ENCODE peak calls at places on chromosome 3, in six cellular contexts. M, G, Q, J, E and U are unnamed samples.

GRCh38 chr3:9732080-9732752 is 681 bp downstream of the BRPF1 start:
- DNase-seq in M (peak; percentile 36), G (no peak), Q (no peak), J (peak; percentile 26), E (no peak), U (peak; percentile 51)

GRCh38 chr3:170056710-170057454 is 19.1 kb downstream of the GPR160 start:
- DNase-seq in M (no peak), G (no peak), Q (no peak), J (no peak), E (no peak), U (no peak)

GRCh38 chr3:172466553-172467130 is 18.4 kb upstream of the GHSR start:
- DNase-seq in M (no peak), G (no peak), Q (no peak), J (no peak), E (no peak), U (no peak)

GRCh38 chr3:160400631-160401150 is 1.2 kb downstream of the SMC4 start:
- DNase-seq in M (peak; percentile 69), G (peak; percentile 21), Q (no peak), J (peak; percentile 4), E (no peak), U (peak; percentile 45)

GRCh38 chr3:56303508-56303907 is 164.8 kb downstream of the ERC2 start:
- DNase-seq in M (peak; percentile 91), G (no peak), Q (peak; percentile 15), J (no peak), E (no peak), U (no peak)

GRCh38 chr3:154235330-154235729 is 89.0 kb downstream of the DHX36 start:
- DNase-seq in M (no peak), G (peak; percentile 30), Q (no peak), J (no peak), E (no peak), U (no peak)

GRCh38 chr3:181555681-181556080 is 156.0 kb upstream of the SOX2 start:
- DNase-seq in M (no peak), G (no peak), Q (no peak), J (no peak), E (no peak), U (no peak)

GRCh38 chr3:191003742-191004141 is 141.2 kb upstream of the GMNC start:
- DNase-seq in M (no peak), G (no peak), Q (no peak), J (no peak), E (no peak), U (no peak)

GRCh38 chr3:116046350-116046749 is 398.9 kb downstream of the LSAMP start:
- DNase-seq in M (no peak), G (no peak), Q (no peak), J (no peak), E (no peak), U (no peak)

GRCh38 chr3:115792206-115792955 is 169.1 kb downstream of the GAP43 start:
- DNase-seq in M (no peak), G (peak; percentile 46), Q (no peak), J (no peak), E (no peak), U (no peak)

GRCh38 chr3:57518276-57518914 is 25.7 kb downstream of the DNAH12 start:
- DNase-seq in M (no peak), G (no peak), Q (peak; percentile 1), J (no peak), E (no peak), U (no peak)

GRCh38 chr3:158718490-158719170 is 13.6 kb downstream of the RARRES1 start:
- DNase-seq in M (no peak), G (peak; percentile 86), Q (peak; percentile 73), J (no peak), E (no peak), U (no peak)

GRCh38 chr3:190320594-190321362 is 1.5 kb downstream of the CLDN1 start:
- DNase-seq in M (no peak), G (no peak), Q (no peak), J (no peak), E (no peak), U (no peak)

GRCh38 chr3:142087676-142088075 is 61.7 kb downstream of the TFDP2 start:
- DNase-seq in M (no peak), G (peak; percentile 62), Q (peak; percentile 13), J (no peak), E (no peak), U (no peak)

GRCh38 chr3:188979236-188979635 is 192.5 kb upstream of the TPRG1 start:
- DNase-seq in M (no peak), G (no peak), Q (no peak), J (no peak), E (no peak), U (no peak)

GRCh38 chr3:7382293-7383033 is 521.5 kb downstream of the GRM7 start:
- DNase-seq in M (no peak), G (peak; percentile 21), Q (no peak), J (no peak), E (no peak), U (no peak)

GRCh38 chr3:31957106-31957505 is 24.0 kb downstream of the OSBPL10 start:
- DNase-seq in M (no peak), G (no peak), Q (no peak), J (no peak), E (no peak), U (no peak)

GRCh38 chr3:59482684-59483083 is 432.9 kb upstream of the CFAP20DC start:
- DNase-seq in M (no peak), G (peak; percentile 17), Q (no peak), J (no peak), E (no peak), U (no peak)

GRCh38 chr3:149199474-149199873 is 22.2 kb downstream of the CP start:
- DNase-seq in M (no peak), G (no peak), Q (no peak), J (no peak), E (no peak), U (no peak)

GRCh38 chr3:105807146-105807545 is 61.7 kb downstream of the CBLB start:
- DNase-seq in M (no peak), G (no peak), Q (no peak), J (no peak), E (no peak), U (no peak)

DNA sequence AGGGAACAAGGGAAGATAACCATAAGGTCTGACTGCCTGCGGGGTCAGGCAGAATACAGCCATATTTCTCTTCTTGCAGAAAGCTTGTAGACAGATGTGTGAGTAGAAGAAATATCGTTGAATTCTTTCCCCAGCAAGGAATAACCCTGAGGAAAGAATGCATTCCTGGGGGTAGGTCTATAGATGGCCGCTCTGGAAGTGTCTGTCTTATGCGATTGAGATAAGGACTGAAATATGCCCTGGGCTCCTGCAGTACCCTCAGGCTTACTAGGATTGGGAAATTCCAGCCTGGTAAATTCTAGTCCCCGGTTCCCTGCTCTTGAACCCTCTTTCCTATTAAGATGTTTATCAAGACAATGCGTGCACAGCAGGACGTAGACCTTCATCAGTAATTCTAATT is 15.8 kb upstream of the SST start:
- DNase-seq in M (no peak), G (no peak), Q (no peak), J (no peak), E (no peak), U (no peak)
- H3K27me3 ChIP-seq in M (no peaks in the 10 kb centered on the region), G (peaks cover 6% of the 10 kb centered on the region), Q (no peaks in the 10 kb centered on the region), J (no peaks in the 10 kb centered on the region), E (no peaks in the 10 kb centered on the region), U (peaks cover 3% of the 10 kb centered on the region)

DNA sequence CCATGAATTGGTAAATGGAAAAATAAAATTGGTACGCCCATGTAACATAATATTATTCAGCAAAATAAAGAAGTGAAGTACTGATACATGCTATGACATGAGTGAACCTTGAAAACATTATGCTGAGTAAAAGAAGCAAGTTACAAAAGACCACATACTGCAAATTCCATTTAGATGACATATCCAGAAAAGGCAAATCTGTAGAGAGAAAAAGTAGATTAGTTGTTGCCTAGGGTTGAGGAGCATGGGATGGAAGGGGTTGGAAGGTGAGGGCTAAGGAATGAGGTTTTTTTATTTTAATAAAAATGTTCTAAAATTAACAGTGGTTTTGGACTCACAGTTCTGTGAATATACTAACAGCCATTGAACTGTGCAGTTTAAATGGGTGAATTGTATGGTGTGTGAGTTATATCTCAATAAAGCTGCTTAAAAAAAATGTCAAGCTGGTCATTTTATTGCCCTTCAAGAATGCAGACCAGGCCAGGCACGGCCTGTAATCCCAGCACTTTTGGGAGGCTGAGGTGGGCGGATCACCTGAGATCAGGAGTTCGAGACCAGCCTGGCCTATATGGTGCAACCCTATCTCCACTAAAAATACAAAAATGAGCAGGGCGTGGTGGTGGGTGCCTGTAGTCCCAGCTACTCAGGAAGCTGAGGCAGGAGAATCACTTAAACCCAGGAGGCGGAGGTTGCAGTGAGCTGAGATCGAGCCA is 8.1 kb upstream of the DLG1 start:
- DNase-seq in M (no peak), G (peak; percentile 83), Q (no peak), J (no peak), E (no peak), U (no peak)
- H3K27ac ChIP-seq in M (no peak overlapping the region), G (peak overlapping the region; percentile 66), Q (no peak overlapping the region), J (no peak overlapping the region), E (no peak overlapping the region), U (no peak overlapping the region)

DNA sequence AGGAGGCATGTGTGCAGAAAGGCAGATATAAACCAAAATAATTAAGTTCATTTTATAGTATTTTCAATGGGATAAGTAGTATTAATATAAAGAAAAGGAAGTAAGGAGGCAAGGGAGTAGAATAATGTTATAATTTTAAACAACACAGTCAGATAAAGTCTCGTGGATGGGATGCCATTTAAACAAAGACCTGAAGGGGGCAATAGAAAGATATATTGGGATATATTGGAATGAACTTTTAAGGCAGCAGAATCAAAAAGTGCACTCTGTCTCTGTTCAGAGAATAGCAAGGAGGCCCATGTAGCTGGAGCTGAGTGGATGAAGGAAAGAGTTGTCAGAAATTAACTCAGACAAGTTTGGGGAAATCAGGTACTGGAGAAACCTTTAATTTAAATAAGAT is 158.7 kb downstream of the CGGBP1 start:
- DNase-seq in M (no peak), G (no peak), Q (no peak), J (no peak), E (no peak), U (no peak)
- TF ChIP-seq CTCF in M (no peak), G (no peak), Q (peak; percentile 40), J (no peak), E (no peak), U (no peak)

GRCh38 chr3:118347781-118348557 is 686.7 kb downstream of the IGSF11 start:
- DNase-seq in M (no peak), G (no peak), Q (no peak), J (no peak), E (no peak), U (no peak)
- H3K27me3 ChIP-seq in M (no peaks in the 10 kb centered on the region), G (no peaks in the 10 kb centered on the region), Q (no peaks in the 10 kb centered on the region), J (no peaks in the 10 kb centered on the region), E (no peaks in the 10 kb centered on the region), U (no peaks in the 10 kb centered on the region)